ENCODE peak calls at places on chromosome 20, in four cellular contexts. S is IMR-90, C is right lobe of liver, G is ovary. X is an unnamed sample. For H3K9me3 and H3K4me1, the result is how much of the 10 kb centered on the place peaks cover.

GRCh38 chr20:36454664-36455427 is 86.5 kb upstream of the MYL9 start:
- DNase-seq in S (no peak), C (peak), G (no peak), X (peak)

GRCh38 chr20:1813101-1813529 is 82.1 kb upstream of the SIRPA start:
- DNase-seq in S (peak), C (peak), G (peak), X (peak)

GRCh38 chr20:830011-830521 is 3.4 kb upstream of the FAM110A start:
- DNase-seq in S (peak), C (no peak), G (no peak), X (no peak)

GRCh38 chr20:46152824-46153586 is 34.9 kb downstream of the CD40 start:
- DNase-seq in S (no peak), C (no peak), G (no peak), X (no peak)

GRCh38 chr20:37095609-37096414 is at the start of gene RBL1:
- DNase-seq in S (peak), C (peak), G (peak), X (peak)

GRCh38 chr20:62120990-62121775 is 1.1 kb upstream of the LSM14B start:
- DNase-seq in S (peak), C (no peak), G (no peak), X (no peak)

GRCh38 chr20:1775117-1775516 is 117.5 kb upstream of the SIRPG start:
- DNase-seq in S (peak), C (no peak), G (no peak), X (no peak)

GRCh38 chr20:21739161-21739560 is 33.7 kb downstream of the PAX1 start:
- DNase-seq in S (no peak), C (no peak), G (no peak), X (no peak)

GRCh38 chr20:7152071-7152470 is 384.6 kb downstream of the BMP2 start:
- DNase-seq in S (no peak), C (no peak), G (no peak), X (no peak)

GRCh38 chr20:10427060-10427692 is 6.8 kb downstream of the MKKS start:
- DNase-seq in S (peak), C (peak), G (peak), X (peak)

GRCh38 chr20:34111057-34111711 is 859 bp downstream of the EIF2S2 start:
- DNase-seq in S (peak), C (peak), G (no peak), X (no peak)

GRCh38 chr20:45780159-45780558 is 11.5 kb downstream of the WFDC3 start:
- DNase-seq in S (no peak), C (no peak), G (no peak), X (no peak)

GRCh38 chr20:47137231-47137865 is 219.2 kb downstream of the ZMYND8 start:
- DNase-seq in S (peak), C (no peak), G (no peak), X (no peak)

GRCh38 chr20:17557675-17558006 is 12.2 kb upstream of the DSTN start:
- DNase-seq in S (peak), C (no peak), G (no peak), X (peak)

DNA sequence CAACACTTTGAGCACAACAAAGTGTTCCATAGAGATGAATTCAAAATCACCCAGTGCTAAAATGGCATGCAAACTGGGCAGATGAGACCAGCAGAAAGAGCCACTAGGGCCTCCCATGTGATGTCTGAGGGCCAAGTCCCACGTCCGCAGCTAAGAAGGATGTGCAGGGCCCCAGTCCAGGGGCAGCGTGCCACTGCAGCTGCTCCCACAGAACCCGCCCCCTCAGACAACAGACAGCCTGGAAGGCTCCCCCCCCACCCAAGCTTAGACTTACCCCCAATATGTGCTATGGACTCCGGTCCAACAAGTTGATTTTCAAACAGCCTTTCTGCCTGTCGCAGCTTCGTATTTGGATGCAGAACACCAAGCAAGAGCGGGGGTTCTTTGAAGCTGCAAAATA is 14.1 kb downstream of the APMAP start:
- DNase-seq in S (no peak), C (no peak), G (no peak), X (no peak)
- H3K9me3 ChIP-seq in S (under half), C (under half), G (under half), X (under half)

GRCh38 chr20:50527068-50527605 is 17.0 kb downstream of the PTPN1 start:
- DNase-seq in S (peak), C (no peak), G (no peak), X (no peak)
- H3K4me1 ChIP-seq in S (under half), C (under half), G (under half), X (under half)

GRCh38 chr20:15603978-15604377 is 969.3 kb downstream of the KIF16B start:
- DNase-seq in S (no peak), C (no peak), G (no peak), X (no peak)
- H3K9me3 ChIP-seq in S (under half), C (under half), G (under half), X (under half)

GRCh38 chr20:19739351-19739750 is 18.7 kb upstream of the RIN2 start:
- DNase-seq in S (no peak), C (no peak), G (no peak), X (no peak)
- H3K4me1 ChIP-seq in S (under half), C (under half), G (under half), X (under half)

DNA sequence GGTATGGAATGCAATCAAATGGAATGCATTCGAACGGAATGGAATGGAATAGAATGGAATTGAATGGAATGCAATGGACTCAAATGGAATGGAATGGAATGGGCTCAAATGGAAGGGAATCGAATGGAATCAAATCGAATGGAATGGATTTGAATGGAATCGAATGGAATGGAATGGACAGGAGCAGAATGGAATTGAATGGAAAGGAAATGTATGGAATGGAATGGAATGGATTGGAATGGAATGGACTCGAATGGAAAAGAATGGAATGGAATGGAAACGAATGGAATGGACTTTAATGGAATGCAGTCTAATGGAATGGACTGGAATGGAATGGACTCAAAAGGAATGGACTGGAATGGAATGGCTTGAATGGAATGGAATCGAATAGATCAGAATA is 18.3 kb upstream of the DEFB115 start:
- DNase-seq in S (no peak), C (no peak), G (no peak), X (no peak)
- H3K9me3 ChIP-seq in S (under half), C (under half), G (under half), X (under half)

X was measured in pancreas.